ENCODE peak calls at places on chromosome 15, in four cellular contexts. L is T-cell, E is Right ventricle myocardium superior, R is progenitor cell of endocrine pancreas. D is an unnamed sample.

GRCh38 chr15:58285212-58285920 is 146.4 kb upstream of the LIPC start:
- DNase-seq in L (no peak), E (no peak), R (no peak), D (no peak)

GRCh38 chr15:73922186-73923151 is 3.8 kb upstream of the LOXL1 start:
- DNase-seq in L (no peak), E (peak; percentile 50), R (no peak), D (no peak)

GRCh38 chr15:99213187-99213811 is 36.1 kb downstream of the TTC23 start:
- DNase-seq in L (peak; percentile 19), E (peak; percentile 91), R (peak; percentile 44), D (peak; percentile 21)

GRCh38 chr15:74835312-74835823 is 7.6 kb downstream of the ULK3 start:
- DNase-seq in L (no peak), E (peak; percentile 76), R (peak; percentile 69), D (no peak)

GRCh38 chr15:92618121-92618520 is 37.5 kb downstream of the FAM174B start:
- DNase-seq in L (no peak), E (no peak), R (no peak), D (no peak)

GRCh38 chr15:92116320-92116719 is 262.8 kb downstream of the SLCO3A1 start:
- DNase-seq in L (no peak), E (no peak), R (no peak), D (no peak)

GRCh38 chr15:62059108-62059817 is 984 bp downstream of the VPS13C start:
- DNase-seq in L (no peak), E (no peak), R (no peak), D (no peak)

GRCh38 chr15:36029606-36030005 is 483.6 kb upstream of the DPH6 start:
- DNase-seq in L (no peak), E (no peak), R (no peak), D (no peak)

GRCh38 chr15:94670436-94671034 is 439.2 kb downstream of the MCTP2 start:
- DNase-seq in L (no peak), E (no peak), R (no peak), D (peak; percentile 44)

GRCh38 chr15:100457201-100457600 is 71.5 kb downstream of the CERS3 start:
- DNase-seq in L (no peak), E (no peak), R (no peak), D (no peak)

D was measured in KG1.